ENCODE peak calls at places on chromosome 11, in six cellular contexts. H is stimulated activated CD4-positive, alpha-beta T cell treated with anti-CD3 and anti-CD28 coated beads, Interleukin-15, amount 100 ng/mL, for 48 hours; L is occipital lobe; N is KG1; F is activated CD4-positive, alpha-beta T cell treated with anti-CD3 and anti-CD28 coated beads, Interleukin-2, amount 50 U/mL, for 48 hours; R is AG04449. Z is an unnamed sample.
A peak's percentile ranks its signal among the peaks of the same experiment; 100 is the strongest.

GRCh38 chr11:128310676-128311445 is 276.5 kb downstream of the ETS1 start:
- DNase-seq in L (no peak), N (no peak), F (no peak), R (no peak), H (no peak), Z (no peak)

GRCh38 chr11:120839201-120839600 is 184.7 kb upstream of the TBCEL start:
- DNase-seq in L (no peak), F (no peak), R (no peak), N (no peak), H (no peak), Z (no peak)

GRCh38 chr11:134678152-134678551 is 266.1 kb upstream of the B3GAT1 start:
- DNase-seq in H (no peak), N (no peak), R (no peak), F (no peak), L (no peak), Z (no peak)

GRCh38 chr11:62104816-62105610 is 18.8 kb upstream of the INCENP start:
- DNase-seq in H (no peak), R (no peak), N (no peak), L (no peak), F (no peak), Z (no peak)

GRCh38 chr11:93000511-93001476 is 31.3 kb downstream of the MTNR1B start:
- DNase-seq in N (no peak), L (no peak), R (peak; percentile 63), F (no peak), H (no peak), Z (no peak)

GRCh38 chr11:64715756-64716470 is 7.1 kb downstream of the NRXN2 start:
- DNase-seq in L (no peak), H (no peak), R (no peak), F (no peak), N (no peak), Z (no peak)

GRCh38 chr11:94193288-94193687 is 64.6 kb downstream of the PANX1 start:
- DNase-seq in H (no peak), N (no peak), L (peak; percentile 33), F (no peak), R (no peak), Z (no peak)

GRCh38 chr11:115901069-115901468 is 396.9 kb upstream of the CADM1 start:
- DNase-seq in R (no peak), L (no peak), H (no peak), F (no peak), N (no peak), Z (no peak)

GRCh38 chr11:62337682-62338181 is 484 bp downstream of the ASRGL1 start:
- DNase-seq in N (no peak), H (no peak), R (no peak), L (peak; percentile 47), F (peak; percentile 25), Z (no peak)

GRCh38 chr11:94873910-94874575 is 99.3 kb downstream of the CWC15 start:
- DNase-seq in F (no peak), L (no peak), R (no peak), N (no peak), H (no peak), Z (no peak)

GRCh38 chr11:133082851-133083488 is 449.3 kb downstream of the OPCML start:
- DNase-seq in N (peak; percentile 55), F (peak; percentile 65), L (peak; percentile 46), R (no peak), H (peak; percentile 27), Z (no peak)

GRCh38 chr11:10114593-10115404 is 179.2 kb downstream of the SBF2 start:
- DNase-seq in R (no peak), F (no peak), H (no peak), L (no peak), N (no peak), Z (no peak)